ENCODE peak calls at places on chromosomes 2 and 18, in five cellular contexts. R, O, S, I and C are unnamed samples.

GRCh38 chr2:174688079-174688478 is 76.2 kb downstream of the CHRNA1 start:
- DNase-seq in O (no peak), I (no peak), S (no peak), R (no peak), C (no peak)

GRCh38 chr2:238689871-238690672 is 157.8 kb upstream of the TWIST2 start:
- DNase-seq in O (no peak), S (no peak), I (no peak), R (no peak), C (no peak)

GRCh38 chr2:74658516-74658915 is 4.5 kb downstream of the SEMA4F start:
- DNase-seq in R (no peak), S (no peak), I (no peak), O (no peak), C (no peak)

GRCh38 chr18:76448262-76449109 is 46.6 kb downstream of the ZNF516 start:
- DNase-seq in S (no peak), R (no peak), I (no peak), O (no peak), C (no peak)

GRCh38 chr2:170897108-170897507 is 31.9 kb upstream of the GORASP2 start:
- DNase-seq in I (no peak), R (no peak), S (no peak), O (no peak), C (no peak)

GRCh38 chr2:31238906-31239841 is 5.2 kb downstream of the EHD3 start:
- DNase-seq in O (no peak), S (no peak), I (no peak), R (no peak), C (no peak)

GRCh38 chr2:96098900-96099590 is 17.3 kb downstream of the ADRA2B start:
- DNase-seq in S (no peak), R (no peak), O (no peak), I (peak; percentile 43), C (peak; percentile 69)

GRCh38 chr2:234133004-234133403 is 82.5 kb downstream of the SPP2 start:
- DNase-seq in O (no peak), S (peak; percentile 97), I (no peak), R (no peak), C (no peak)

GRCh38 chr18:8562065-8562464 is 47.2 kb upstream of the RAB12 start:
- DNase-seq in I (no peak), S (no peak), O (no peak), R (no peak), C (no peak)

GRCh38 chr2:146990311-146990781 is 854.5 kb upstream of the ACVR2A start:
- DNase-seq in R (no peak), O (no peak), I (no peak), S (no peak), C (no peak)

GRCh38 chr2:201507725-201508124 is 56.2 kb downstream of the STRADB start:
- DNase-seq in S (no peak), R (no peak), O (no peak), I (no peak), C (no peak)

GRCh38 chr2:183209395-183210028 is 85.3 kb downstream of the NUP35 start:
- DNase-seq in S (no peak), I (no peak), R (no peak), O (no peak), C (no peak)

GRCh38 chr18:6256521-6256920 is 158.2 kb downstream of the L3MBTL4 start:
- DNase-seq in R (no peak), S (no peak), I (no peak), O (no peak), C (no peak)

GRCh38 chr18:6257950-6258349 is 156.8 kb downstream of the L3MBTL4 start:
- DNase-seq in S (no peak), O (no peak), I (no peak), R (no peak), C (no peak)

GRCh38 chr18:6251084-6251483 is 163.6 kb downstream of the L3MBTL4 start:
- DNase-seq in S (no peak), O (no peak), R (no peak), I (no peak), C (no peak)

GRCh38 chr18:6249788-6250187 is 164.9 kb downstream of the L3MBTL4 start:
- DNase-seq in O (no peak), S (no peak), R (no peak), I (no peak), C (no peak)

DNA sequence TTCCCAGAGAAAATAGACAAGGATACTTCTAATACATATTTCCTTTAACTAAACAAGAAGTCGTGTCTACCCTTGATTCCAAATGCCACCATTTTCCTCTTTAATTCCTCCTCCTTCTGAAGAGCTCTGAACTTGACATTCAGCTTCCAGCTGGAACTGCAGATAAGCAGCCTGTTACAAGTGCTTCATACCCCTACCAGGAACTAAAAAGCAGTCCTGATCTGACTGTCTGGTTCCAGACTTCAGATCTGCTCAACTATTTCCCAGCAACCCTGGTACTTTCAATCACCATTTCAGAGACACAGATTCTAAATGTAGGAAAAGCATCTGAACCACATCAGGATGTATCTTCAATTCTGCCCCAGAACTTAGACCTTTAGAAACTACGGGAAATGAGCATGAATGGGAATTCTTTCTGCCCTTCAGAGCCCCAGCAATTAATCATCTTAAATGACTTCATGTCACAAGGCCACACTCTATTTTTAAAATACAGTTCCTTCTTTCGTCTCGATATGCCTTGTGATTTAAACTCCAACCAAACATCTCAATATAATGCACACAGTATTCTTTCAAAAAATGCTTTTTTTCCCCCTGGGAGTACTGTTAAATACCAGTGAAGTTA is 159.5 kb downstream of the L3MBTL4 start:
- DNase-seq in I (no peak), R (no peak), S (no peak), O (no peak), C (no peak)
- H3K4me1 ChIP-seq in I (peaks cover 2% of the 10 kb centered on the region), R (peaks cover 25% of the 10 kb centered on the region), S (no peaks in the 10 kb centered on the region), O (no peaks in the 10 kb centered on the region), C (peaks cover 8% of the 10 kb centered on the region)

DNA sequence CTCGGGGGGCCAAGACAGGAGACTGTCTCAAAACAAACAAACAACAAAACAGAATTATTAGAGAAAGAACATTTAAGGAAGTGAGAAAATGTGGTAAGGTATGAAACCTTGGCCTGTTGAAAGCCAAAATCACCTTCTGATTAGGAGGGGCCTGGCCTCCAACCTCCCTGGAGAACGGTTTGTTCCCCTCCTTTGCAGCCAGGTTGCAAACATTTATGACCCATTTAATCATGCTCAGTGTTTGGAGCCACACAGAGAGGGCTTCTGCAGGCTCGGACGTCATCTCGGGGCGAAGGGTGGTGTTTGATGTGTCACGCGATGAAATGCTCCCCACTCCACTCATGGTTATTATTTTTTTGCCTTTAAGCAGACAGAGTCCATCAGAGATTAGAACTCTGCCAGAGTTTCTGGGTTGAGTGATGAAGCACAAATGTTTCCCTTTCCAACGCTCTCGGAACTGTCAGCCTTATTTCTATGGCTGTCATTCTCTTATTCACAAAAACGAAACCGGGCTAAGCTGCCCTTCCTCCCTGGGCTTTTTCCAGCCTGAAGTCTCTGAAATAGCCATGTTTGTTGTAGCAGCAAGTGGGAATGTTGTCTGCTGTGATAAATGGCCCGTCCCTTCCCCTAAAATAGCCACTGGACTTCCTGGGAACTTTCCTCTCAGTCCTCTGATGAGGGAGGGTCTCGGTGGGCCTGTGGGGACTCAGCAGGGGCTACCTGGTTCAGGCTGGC is 33.6 kb upstream of the ROCK2 start:
- DNase-seq in S (no peak), R (no peak), I (no peak), O (no peak), C (no peak)
- H3K27ac ChIP-seq in S (no peak overlapping the region), R (peak overlapping the region; percentile 98), I (no peak overlapping the region), O (no peak overlapping the region), C (peak overlapping the region; percentile 79)

GRCh38 chr2:159680692-159681091 is 31.6 kb upstream of the MARCHF7 start:
- DNase-seq in S (no peak), O (no peak), I (no peak), R (no peak), C (no peak)

GRCh38 chr2:159684796-159685195 is 27.5 kb upstream of the MARCHF7 start:
- DNase-seq in I (no peak), S (peak; percentile 7), R (no peak), O (no peak), C (no peak)

DNA sequence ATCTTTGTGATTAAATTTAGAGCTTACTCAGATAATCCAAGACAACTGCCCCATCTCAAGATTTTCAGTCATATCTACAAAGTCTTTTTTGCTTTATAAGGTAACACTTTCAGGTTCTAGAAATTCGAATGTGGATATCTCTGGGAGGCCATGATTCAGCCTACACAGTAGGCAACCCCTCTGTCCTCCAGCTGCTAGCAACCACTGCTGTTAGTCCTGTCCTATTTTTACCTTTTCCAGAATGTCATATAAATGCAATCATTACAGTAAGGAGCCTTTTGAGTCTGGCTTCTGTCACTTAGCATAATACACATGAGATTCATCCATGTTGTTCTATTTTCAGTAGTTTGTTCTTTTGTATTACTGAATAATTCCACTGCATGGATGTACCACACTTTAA is 28.5 kb upstream of the MARCHF7 start:
- DNase-seq in S (no peak), O (no peak), R (no peak), I (no peak), C (no peak)
- H3K4me3 ChIP-seq in S (no peak overlapping the region), O (no peak overlapping the region), R (no peak overlapping the region), I (no peak overlapping the region), C (no peak overlapping the region)

GRCh38 chr2:63617360-63617759 is 28.6 kb downstream of the MDH1 start:
- DNase-seq in S (no peak), I (no peak), R (no peak), O (no peak), C (no peak)
- H3K4me1 ChIP-seq in S (peaks cover 34% of the 10 kb centered on the region), I (peaks cover 9% of the 10 kb centered on the region), R (no peaks in the 10 kb centered on the region), O (no peaks in the 10 kb centered on the region), C (no peaks in the 10 kb centered on the region)

GRCh38 chr18:3665780-3666525 is 216.0 kb downstream of the TGIF1 start:
- DNase-seq in I (peak; percentile 86), S (peak; percentile 71), O (peak; percentile 46), R (peak; percentile 20), C (peak; percentile 87)
- H3K27ac ChIP-seq in I (no peak overlapping the region), S (peak overlapping the region; percentile 92), O (no peak overlapping the region), R (peak overlapping the region; percentile 7), C (peak overlapping the region; percentile 56)

GRCh38 chr2:45003586-45004568 is 5.4 kb downstream of the SIX2 start:
- DNase-seq in O (no peak), I (peak; percentile 75), S (no peak), R (no peak), C (no peak)

GRCh38 chr2:45005261-45006002 is 3.8 kb downstream of the SIX2 start:
- DNase-seq in O (no peak), S (no peak), I (peak; percentile 56), R (no peak), C (no peak)

GRCh38 chr2:45006041-45006941 is 3.0 kb downstream of the SIX2 start:
- DNase-seq in R (no peak), S (no peak), I (no peak), O (no peak), C (no peak)

GRCh38 chr2:45002661-45003210 is 6.5 kb downstream of the SIX2 start:
- DNase-seq in O (no peak), S (no peak), R (no peak), I (no peak), C (no peak)

DNA sequence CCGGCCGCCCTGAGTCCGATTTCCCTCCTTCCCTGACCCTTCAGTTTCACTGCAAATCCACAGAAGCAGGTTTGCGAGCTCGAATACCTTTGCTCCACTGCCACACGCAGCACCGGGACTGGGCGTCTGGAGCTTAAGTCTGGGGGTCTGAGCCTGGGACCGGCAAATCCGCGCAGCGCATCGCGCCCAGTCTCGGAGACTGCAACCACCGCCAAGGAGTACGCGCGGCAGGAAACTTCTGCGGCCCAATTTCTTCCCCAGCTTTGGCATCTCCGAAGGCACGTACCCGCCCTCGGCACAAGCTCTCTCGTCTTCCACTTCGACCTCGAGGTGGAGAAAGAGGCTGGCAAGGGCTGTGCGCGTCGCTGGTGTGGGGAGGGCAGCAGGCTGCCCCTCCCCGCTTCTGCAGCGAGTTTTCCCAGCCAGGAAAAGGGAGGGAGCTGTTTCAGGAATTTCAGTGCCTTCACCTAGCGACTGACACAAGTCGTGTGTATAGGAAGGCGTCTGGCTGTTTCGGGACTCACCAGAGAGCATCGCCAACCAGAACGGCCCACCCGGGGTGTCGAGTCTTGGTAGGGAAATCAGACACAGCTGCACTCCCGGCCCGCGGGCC is 4.6 kb downstream of the SIX2 start:
- DNase-seq in I (peak; percentile 82), R (no peak), O (no peak), S (no peak), C (no peak)
- H3K4me3 ChIP-seq in I (peak overlapping the region; percentile 41), R (peak overlapping the region; percentile 11), O (no peak overlapping the region), S (no peak overlapping the region), C (peak overlapping the region; percentile 7)